ENCODE peak calls at places on chromosomes 7 and 10, in four cellular contexts. A is cardiac muscle cell, C is psoas muscle, E is tibial nerve. B is an unnamed sample. For H3K4me1, the result is how much of the 10 kb centered on the place peaks cover.

GRCh38 chr7:29170781-29171180 is 23.8 kb upstream of the CHN2 start:
- DNase-seq in A (no peak), C (no peak), E (no peak), B (no peak)

GRCh38 chr7:6323936-6324701 is 51.7 kb upstream of the CYTH3 start:
- DNase-seq in A (no peak), C (no peak), E (no peak), B (no peak)

GRCh38 chr7:55239406-55239805 is 125.7 kb upstream of the LANCL2 start:
- DNase-seq in A (no peak), C (no peak), E (no peak), B (no peak)

GRCh38 chr7:99733448-99733847 is 1.5 kb downstream of the CYP3A7 start:
- DNase-seq in A (no peak), C (no peak), E (no peak), B (no peak)

GRCh38 chr7:28588606-28589005 is 176.3 kb downstream of the CREB5 start:
- DNase-seq in A (no peak), C (no peak), E (no peak), B (no peak)

GRCh38 chr7:103712991-103713778 is 267.2 kb upstream of the SLC26A5 start:
- DNase-seq in A (no peak), C (no peak), E (no peak), B (no peak)

GRCh38 chr7:69624842-69625637 is 26.8 kb downstream of the AUTS2 start:
- DNase-seq in A (no peak), C (no peak), E (no peak), B (no peak)

GRCh38 chr7:78792624-78793023 is 660.8 kb downstream of the MAGI2 start:
- DNase-seq in A (no peak), C (no peak), E (no peak), B (no peak)

GRCh38 chr10:34526186-34526585 is 288.9 kb downstream of the PARD3 start:
- DNase-seq in A (no peak), C (no peak), E (no peak), B (no peak)

GRCh38 chr7:75962607-75963382 is 31.6 kb downstream of the TMEM120A start:
- DNase-seq in A (no peak), C (peak), E (no peak), B (no peak)

GRCh38 chr10:71090330-71090729 is 122.0 kb upstream of the UNC5B start:
- DNase-seq in A (no peak), C (no peak), E (no peak), B (no peak)

GRCh38 chr10:85720931-85721330 is 645.7 kb downstream of the GRID1 start:
- DNase-seq in A (no peak), C (no peak), E (no peak), B (no peak)

GRCh38 chr10:47029181-47029971 is 118.1 kb downstream of the PTPN20 start:
- DNase-seq in A (no peak), C (no peak), E (no peak), B (no peak)

GRCh38 chr7:113199841-113200240 is 81.5 kb upstream of the SMIM30 start:
- DNase-seq in A (no peak), C (no peak), E (no peak), B (no peak)

GRCh38 chr7:12067156-12067831 is 143.8 kb upstream of the TMEM106B start:
- DNase-seq in A (peak), C (no peak), E (peak), B (no peak)

GRCh38 chr7:106521541-106521940 is 139.4 kb downstream of the CCDC71L start:
- DNase-seq in A (no peak), C (no peak), E (no peak), B (no peak)

GRCh38 chr7:15016726-15017125 is 114.2 kb upstream of the DGKB start:
- DNase-seq in A (no peak), C (no peak), E (no peak), B (no peak)

GRCh38 chr10:5450605-5451384 is 38.4 kb downstream of the NET1 start:
- DNase-seq in A (no peak), C (no peak), E (no peak), B (no peak)

GRCh38 chr10:37488792-37489657 is 363.6 kb downstream of the ANKRD30A start:
- DNase-seq in A (no peak), C (no peak), E (no peak), B (no peak)

GRCh38 chr10:31700222-31700621 is 228.4 kb downstream of the ARHGAP12 start:
- DNase-seq in A (no peak), C (no peak), E (no peak), B (no peak)

GRCh38 chr7:128827971-128828711 is 2.1 kb upstream of the FLNC start:
- DNase-seq in A (peak), C (peak), E (no peak), B (no peak)

GRCh38 chr10:120735773-120736371 is 115.3 kb upstream of the WDR11 start:
- DNase-seq in A (peak), C (no peak), E (no peak), B (no peak)

GRCh38 chr7:73308074-73308664 is 457 bp downstream of the NSUN5 start:
- DNase-seq in A (no peak), C (no peak), E (no peak), B (no peak)

GRCh38 chr7:27150568-27151340 is 1.6 kb downstream of the HOXA3 start:
- DNase-seq in A (peak), C (peak), E (no peak), B (peak)

GRCh38 chr7:23680417-23681405 is 712 bp downstream of the FAM221A start:
- DNase-seq in A (peak), C (peak), E (peak), B (peak)

GRCh38 chr7:14924398-14924797 is 21.8 kb upstream of the DGKB start:
- DNase-seq in A (no peak), C (no peak), E (no peak), B (no peak)

GRCh38 chr7:24769014-24769830 is 12.0 kb upstream of the GSDME start:
- DNase-seq in A (no peak), C (no peak), E (no peak), B (no peak)

GRCh38 chr10:83492004-83492403 is 647.3 kb upstream of the GHITM start:
- DNase-seq in A (no peak), C (no peak), E (no peak), B (no peak)

GRCh38 chr7:50552139-50552538 is 13.1 kb downstream of the DDC start:
- DNase-seq in A (no peak), C (no peak), E (no peak), B (no peak)

GRCh38 chr10:126670886-126671285 is 393 bp upstream of the C10orf90 start:
- DNase-seq in A (no peak), C (no peak), E (no peak), B (no peak)

GRCh38 chr10:124480860-124481259 is 19.2 kb downstream of the LHPP start:
- DNase-seq in A (no peak), C (no peak), E (no peak), B (no peak)

GRCh38 chr7:142868881-142869415 is 14.1 kb downstream of the EPHB6 start:
- DNase-seq in A (no peak), C (no peak), E (no peak), B (peak)

GRCh38 chr7:87359366-87359765 is 13.9 kb downstream of the CROT start:
- DNase-seq in A (no peak), C (no peak), E (no peak), B (no peak)

GRCh38 chr10:56329961-56330360 is 31.1 kb downstream of the ZWINT start:
- DNase-seq in A (no peak), C (no peak), E (no peak), B (no peak)

GRCh38 chr7:47536705-47537611 is 45.0 kb downstream of the TNS3 start:
- DNase-seq in A (peak), C (peak), E (peak), B (peak)

GRCh38 chr7:99820408-99821027 is 7.3 kb upstream of the CYP3A43 start:
- DNase-seq in A (no peak), C (no peak), E (no peak), B (no peak)

GRCh38 chr7:27185013-27185707 is at the start of gene HOXA11:
- DNase-seq in A (no peak), C (no peak), E (peak), B (no peak)

GRCh38 chr10:132466520-132467463 is 69.8 kb downstream of the PWWP2B start:
- DNase-seq in A (no peak), C (peak), E (no peak), B (no peak)
- TF ChIP-seq CTCF in A (no peak), C (no peak), E (no peak), B (no peak)

GRCh38 chr7:134856692-134857091 is 77.3 kb downstream of the CALD1 start:
- DNase-seq in A (no peak), C (no peak), E (no peak), B (no peak)

GRCh38 chr7:134854816-134855215 is 75.4 kb downstream of the CALD1 start:
- DNase-seq in A (no peak), C (no peak), E (no peak), B (no peak)

GRCh38 chr7:134856141-134856540 is 76.7 kb downstream of the CALD1 start:
- DNase-seq in A (no peak), C (no peak), E (no peak), B (no peak)

GRCh38 chr7:134857958-134858357 is 78.5 kb downstream of the CALD1 start:
- DNase-seq in A (no peak), C (no peak), E (no peak), B (no peak)

DNA sequence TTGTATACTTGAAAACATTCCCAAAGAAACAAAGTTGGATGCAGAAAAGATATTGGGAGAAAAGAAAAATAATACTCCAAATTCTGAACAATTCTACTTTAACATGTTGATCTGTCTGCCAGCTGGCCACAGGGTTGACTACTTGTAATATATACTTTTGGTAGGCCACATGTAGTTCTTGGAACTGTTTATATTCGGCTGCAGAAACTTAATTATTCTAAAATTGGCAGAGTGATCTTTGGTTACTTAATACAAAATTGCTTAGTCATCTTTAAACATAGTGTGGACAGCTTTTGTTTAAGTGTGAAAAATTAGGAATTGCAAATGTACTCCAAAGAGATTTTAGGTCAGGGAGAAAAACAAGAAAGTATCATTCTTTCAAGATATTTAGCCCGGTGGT is 76.0 kb downstream of the CALD1 start:
- DNase-seq in A (no peak), C (no peak), E (no peak), B (no peak)
- H3K4me1 ChIP-seq in A (under half), C (under half), E (under half), B (under half)

DNA sequence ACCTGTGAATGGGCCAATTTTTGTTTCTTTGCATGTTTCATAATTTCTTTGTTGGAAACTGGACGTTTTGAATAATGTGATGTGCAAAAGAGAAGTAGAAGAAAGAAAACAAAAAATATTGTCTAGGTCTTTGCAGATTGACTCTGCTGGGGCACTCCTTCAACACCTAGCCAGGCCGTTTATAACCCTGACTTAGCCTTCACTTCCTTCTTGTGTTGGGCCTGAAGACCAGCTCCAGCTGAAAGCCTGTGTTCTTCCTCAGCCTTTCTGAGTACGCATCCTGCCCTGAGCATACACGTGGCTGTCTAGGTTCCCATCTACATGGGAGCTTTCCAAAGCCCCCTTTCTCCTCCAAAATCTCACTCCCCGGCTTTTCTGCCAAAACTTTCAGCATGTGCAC is 41.9 kb downstream of the LMTK2 start:
- DNase-seq in A (no peak), C (no peak), E (no peak), B (no peak)
- H3K4me3 ChIP-seq in A (no peak), C (no peak), E (no peak), B (no peak)

DNA sequence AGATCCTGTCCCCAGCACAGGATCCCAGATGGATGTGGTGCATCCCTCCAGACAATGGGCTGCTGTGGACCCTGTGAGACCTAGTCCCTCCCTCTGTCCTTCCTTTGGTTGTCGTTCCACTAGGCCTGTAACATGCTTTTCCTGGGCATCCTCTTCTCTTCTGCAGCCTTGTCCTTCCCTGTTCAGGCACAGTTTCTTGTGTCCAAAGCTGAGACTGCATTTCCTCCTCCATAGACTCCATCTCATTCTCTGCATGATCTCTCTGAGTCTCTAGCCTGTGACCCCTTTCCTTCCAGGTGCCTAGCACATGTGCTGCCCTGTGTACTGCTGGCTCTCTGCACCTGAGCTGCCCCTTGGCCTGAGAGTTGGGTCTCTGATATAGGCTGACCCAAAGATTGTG is 293.5 kb upstream of the IGFBP3 start:
- DNase-seq in A (no peak), C (no peak), E (no peak), B (no peak)
- TF ChIP-seq CTCF in A (no peak), C (no peak), E (no peak), B (no peak)

GRCh38 chr10:58784361-58784760 is 271.7 kb downstream of the BICC1 start:
- DNase-seq in A (no peak), C (no peak), E (no peak), B (no peak)
- H3K4me1 ChIP-seq in A (under half), C (under half), E (under half), B (under half)

GRCh38 chr7:41188163-41189130 is 514.4 kb downstream of the INHBA start:
- DNase-seq in A (no peak), C (no peak), E (no peak), B (no peak)

GRCh38 chr7:41193738-41194287 is 509.1 kb downstream of the INHBA start:
- DNase-seq in A (no peak), C (no peak), E (no peak), B (no peak)

GRCh38 chr7:41190615-41191014 is 512.3 kb downstream of the INHBA start:
- DNase-seq in A (no peak), C (no peak), E (no peak), B (no peak)

GRCh38 chr7:41187322-41187721 is 515.6 kb downstream of the INHBA start:
- DNase-seq in A (no peak), C (no peak), E (no peak), B (no peak)

DNA sequence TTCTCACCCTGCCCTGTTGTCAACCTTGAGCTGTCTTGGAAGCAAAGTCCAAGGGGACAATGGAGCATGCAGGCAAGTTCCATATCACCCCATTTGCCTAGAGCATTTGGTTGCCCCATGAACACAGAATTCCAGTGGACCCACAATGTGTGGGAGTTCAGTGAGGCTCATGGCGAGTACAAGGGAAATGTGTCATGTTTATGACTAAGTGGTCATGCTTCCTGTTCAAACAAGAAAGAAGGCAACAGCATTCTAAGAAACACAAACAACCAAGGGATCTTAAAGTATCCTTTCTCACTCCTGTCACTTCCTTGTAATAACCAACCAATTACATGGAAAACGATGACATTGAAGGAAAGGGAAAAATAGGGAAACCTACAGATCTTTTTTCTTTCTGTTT is 513.0 kb downstream of the INHBA start:
- DNase-seq in A (no peak), C (no peak), E (no peak), B (no peak)
- H3K4me3 ChIP-seq in A (no peak), C (no peak), E (no peak), B (no peak)